ENCODE peak calls at places on chromosomes 13 and 19, in seven cellular contexts. J is fibroblast of mammary gland, B is WERI-Rb-1, D is Calu3, U is cardiac muscle cell, Z is BE2C, E is thoracic aorta. F is an unnamed sample.

GRCh38 chr19:8397291-8397690 is 7.1 kb downstream of the RAB11B start:
- DNase-seq in J (no peak), B (no peak), D (no peak), U (no peak), Z (no peak), E (no peak), F (no peak)

GRCh38 chr19:40565910-40566495 is 10.7 kb upstream of the SHKBP1 start:
- DNase-seq in J (no peak), B (no peak), D (no peak), U (no peak), Z (peak), E (no peak), F (no peak)

GRCh38 chr19:10766681-10767201 is 48.9 kb downstream of the DNM2 start:
- DNase-seq in J (peak), B (no peak), D (peak), U (no peak), Z (peak), E (no peak), F (no peak)

GRCh38 chr19:292951-293350 is 1.7 kb upstream of the PLPP2 start:
- DNase-seq in J (no peak), B (no peak), D (no peak), U (no peak), Z (no peak), E (no peak), F (no peak)

GRCh38 chr19:4534836-4535658 is at the start of gene PLIN5:
- DNase-seq in J (no peak), B (peak), D (peak), U (peak), Z (peak), E (no peak), F (peak)

GRCh38 chr19:11381535-11382369 is 2.4 kb downstream of the EPOR start:
- DNase-seq in J (peak), B (peak), D (peak), U (peak), Z (peak), E (no peak), F (peak)

GRCh38 chr19:30634431-30634830 is 262.2 kb downstream of the ZNF536 start:
- DNase-seq in J (no peak), B (no peak), D (no peak), U (no peak), Z (no peak), E (no peak), F (no peak)

GRCh38 chr13:112880976-112881540 is 88.0 kb upstream of the MCF2L start:
- DNase-seq in J (no peak), B (no peak), D (no peak), U (no peak), Z (peak), E (no peak), F (no peak)

GRCh38 chr13:40994581-40995230 is 24.4 kb downstream of the ELF1 start:
- DNase-seq in J (no peak), B (no peak), D (no peak), U (no peak), Z (no peak), E (no peak), F (no peak)

GRCh38 chr19:58544591-58545285 is 874 bp downstream of the TRIM28 start:
- DNase-seq in J (peak), B (no peak), D (peak), U (peak), Z (peak), E (no peak), F (peak)

GRCh38 chr13:104143760-104144406 is 1077.7 kb upstream of the SLC10A2 start:
- DNase-seq in J (no peak), B (no peak), D (peak), U (peak), Z (no peak), E (no peak), F (peak)

GRCh38 chr13:110268576-110269185 is 38.3 kb downstream of the COL4A1 start:
- DNase-seq in J (no peak), B (no peak), D (no peak), U (no peak), Z (no peak), E (no peak), F (no peak)

GRCh38 chr19:20482721-20483120 is 82.9 kb downstream of the ZNF737 start:
- DNase-seq in J (no peak), B (peak), D (no peak), U (no peak), Z (no peak), E (no peak), F (no peak)

GRCh38 chr19:54464044-54464623 is 556 bp upstream of the LENG9 start:
- DNase-seq in J (peak), B (peak), D (peak), U (peak), Z (peak), E (peak), F (peak)

GRCh38 chr13:102392810-102393209 is 9.0 kb downstream of the FGF14 start:
- DNase-seq in J (peak), B (no peak), D (no peak), U (no peak), Z (no peak), E (no peak), F (no peak)

GRCh38 chr19:42426643-42427042 is 545 bp downstream of the LIPE start:
- DNase-seq in J (no peak), B (no peak), D (no peak), U (no peak), Z (no peak), E (no peak), F (no peak)

GRCh38 chr13:106390360-106390759 is 145.1 kb downstream of the EFNB2 start:
- DNase-seq in J (no peak), B (no peak), D (no peak), U (no peak), Z (no peak), E (no peak), F (no peak)

GRCh38 chr13:20392530-20392929 is 133.1 kb downstream of the CRYL1 start:
- DNase-seq in J (no peak), B (no peak), D (no peak), U (no peak), Z (no peak), E (no peak), F (no peak)

GRCh38 chr19:28578786-28579505 is 634.0 kb downstream of the UQCRFS1 start:
- DNase-seq in J (no peak), B (no peak), D (no peak), U (no peak), Z (no peak), E (no peak), F (no peak)

GRCh38 chr13:79393564-79394249 is 12.3 kb downstream of the RBM26 start:
- DNase-seq in J (no peak), B (no peak), D (no peak), U (no peak), Z (peak), E (no peak), F (peak)

GRCh38 chr19:17528610-17529009 is 17.2 kb downstream of the PGLS start:
- DNase-seq in J (no peak), B (no peak), D (no peak), U (no peak), Z (no peak), E (no peak), F (no peak)

GRCh38 chr19:38665950-38666661 is 18.7 kb downstream of the ACTN4 start:
- DNase-seq in J (no peak), B (no peak), D (peak), U (peak), Z (no peak), E (no peak), F (peak)

GRCh38 chr13:101575591-101575990 is 123.1 kb downstream of the ITGBL1 start:
- DNase-seq in J (peak), B (no peak), D (no peak), U (no peak), Z (no peak), E (no peak), F (no peak)

GRCh38 chr13:39451301-39451700 is 151.7 kb downstream of the LHFPL6 start:
- DNase-seq in J (peak), B (no peak), D (no peak), U (no peak), Z (no peak), E (no peak), F (no peak)

GRCh38 chr19:17052439-17052838 is 22.8 kb downstream of the HAUS8 start:
- DNase-seq in J (peak), B (peak), D (peak), U (peak), Z (peak), E (no peak), F (peak)

GRCh38 chr19:44071824-44072542 is at the start of gene ZNF284:
- DNase-seq in J (peak), B (peak), D (peak), U (peak), Z (peak), E (peak), F (peak)

GRCh38 chr19:29800086-29800825 is 11.5 kb upstream of the CCNE1 start:
- DNase-seq in J (no peak), B (no peak), D (no peak), U (no peak), Z (no peak), E (no peak), F (no peak)

GRCh38 chr19:771332-771785 is 20.4 kb downstream of the MISP start:
- DNase-seq in J (peak), B (peak), D (peak), U (peak), Z (peak), E (no peak), F (peak)

GRCh38 chr13:30051531-30052060 is 201.2 kb upstream of the UBL3 start:
- DNase-seq in J (no peak), B (no peak), D (no peak), U (no peak), Z (no peak), E (no peak), F (no peak)

GRCh38 chr13:80337706-80338105 is 3.2 kb downstream of the SPRY2 start:
- DNase-seq in J (peak), B (no peak), D (no peak), U (no peak), Z (no peak), E (no peak), F (no peak)

GRCh38 chr19:18450021-18450933 is 12.3 kb upstream of the ISYNA1 start:
- DNase-seq in J (no peak), B (no peak), D (no peak), U (no peak), Z (no peak), E (no peak), F (peak)

GRCh38 chr13:108268713-108269112 is 805 bp upstream of the TNFSF13B start:
- DNase-seq in J (no peak), B (no peak), D (no peak), U (no peak), Z (no peak), E (no peak), F (no peak)

GRCh38 chr19:53394522-53394973 is 401 bp upstream of the ZNF765 start:
- DNase-seq in J (peak), B (peak), D (no peak), U (peak), Z (peak), E (peak), F (peak)

GRCh38 chr13:60759499-60759898 is 362.5 kb downstream of the TDRD3 start:
- DNase-seq in J (no peak), B (no peak), D (peak), U (peak), Z (no peak), E (no peak), F (no peak)

GRCh38 chr19:1566392-1567115 is 1.6 kb downstream of the MEX3D start:
- DNase-seq in J (peak), B (peak), D (peak), U (peak), Z (peak), E (no peak), F (peak)

GRCh38 chr13:30870049-30870884 is 35.8 kb upstream of the MEDAG start:
- DNase-seq in J (peak), B (no peak), D (peak), U (no peak), Z (peak), E (peak), F (peak)

GRCh38 chr19:33841685-33842084 is 45.0 kb downstream of the KCTD15 start:
- DNase-seq in J (no peak), B (no peak), D (no peak), U (no peak), Z (no peak), E (no peak), F (no peak)

GRCh38 chr19:3386447-3387234 is 20.3 kb downstream of the NFIC start:
- DNase-seq in J (no peak), B (no peak), D (no peak), U (peak), Z (no peak), E (no peak), F (no peak)

GRCh38 chr13:105655046-105655445 is 880.4 kb downstream of the EFNB2 start:
- DNase-seq in J (peak), B (no peak), D (no peak), U (no peak), Z (no peak), E (no peak), F (no peak)

GRCh38 chr19:12606796-12607195 is 3.8 kb downstream of the ZNF490 start:
- DNase-seq in J (no peak), B (no peak), D (no peak), U (no peak), Z (no peak), E (no peak), F (no peak)

GRCh38 chr19:12611361-12611699 is 610 bp downstream of the ZNF791 start:
- DNase-seq in J (peak), B (peak), D (peak), U (peak), Z (peak), E (peak), F (peak)

DNA sequence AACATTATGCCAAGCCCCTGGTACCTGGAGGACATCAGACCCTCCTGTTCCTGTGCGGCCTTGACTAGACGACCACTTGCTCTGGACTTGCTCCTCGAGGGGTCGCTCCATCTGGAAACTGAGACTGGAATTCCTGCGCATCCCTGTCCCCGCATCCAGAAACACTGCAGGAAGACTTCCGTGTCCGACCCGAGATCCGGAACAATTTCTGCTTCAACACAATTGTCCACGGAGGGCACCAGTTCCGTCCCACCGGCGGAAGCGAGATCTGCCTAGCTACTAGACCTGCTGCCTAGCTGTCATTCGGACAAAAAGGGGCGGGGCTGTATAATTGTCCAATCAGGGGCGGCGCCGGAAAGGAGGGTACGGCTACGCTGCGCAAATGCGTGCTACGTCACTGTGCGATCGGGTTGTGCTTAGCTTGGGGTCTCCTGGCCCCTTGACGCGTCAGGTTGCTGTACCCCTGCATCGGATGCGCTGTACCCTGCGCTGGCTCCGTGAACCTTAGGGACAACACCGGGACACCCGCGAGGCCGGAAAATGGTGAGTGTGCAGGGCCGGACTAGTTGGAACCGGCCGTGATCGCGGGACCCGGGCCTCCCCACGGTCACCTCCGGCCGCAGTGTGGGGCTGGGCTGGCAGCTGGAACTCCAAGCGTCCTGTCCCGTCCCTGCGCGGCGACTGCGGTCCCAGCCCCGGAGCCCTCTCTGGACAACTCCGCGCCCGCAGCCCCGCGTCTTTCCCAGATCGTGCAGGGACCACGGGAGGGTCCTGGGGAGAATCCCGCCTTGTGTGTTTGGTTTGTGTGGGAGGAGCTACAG is at the start of the genes ZNF490 and ZNF791:
- DNase-seq in J (peak), B (peak), D (peak), U (peak), Z (peak), E (peak), F (peak)
- TF ChIP-seq CTCF in J (peak), B (no peak), D (no peak), U (peak), Z (peak), E (no peak), F (no peak)

GRCh38 chr19:15156391-15156790 is 44.4 kb downstream of the NOTCH3 start:
- DNase-seq in J (no peak), B (no peak), D (no peak), U (no peak), Z (no peak), E (no peak), F (no peak)

GRCh38 chr19:15166700-15167099 is 34.1 kb downstream of the NOTCH3 start:
- DNase-seq in J (no peak), B (no peak), D (no peak), U (no peak), Z (no peak), E (no peak), F (no peak)

GRCh38 chr19:15159251-15159650 is 41.5 kb downstream of the NOTCH3 start:
- DNase-seq in J (peak), B (no peak), D (no peak), U (no peak), Z (no peak), E (no peak), F (no peak)

DNA sequence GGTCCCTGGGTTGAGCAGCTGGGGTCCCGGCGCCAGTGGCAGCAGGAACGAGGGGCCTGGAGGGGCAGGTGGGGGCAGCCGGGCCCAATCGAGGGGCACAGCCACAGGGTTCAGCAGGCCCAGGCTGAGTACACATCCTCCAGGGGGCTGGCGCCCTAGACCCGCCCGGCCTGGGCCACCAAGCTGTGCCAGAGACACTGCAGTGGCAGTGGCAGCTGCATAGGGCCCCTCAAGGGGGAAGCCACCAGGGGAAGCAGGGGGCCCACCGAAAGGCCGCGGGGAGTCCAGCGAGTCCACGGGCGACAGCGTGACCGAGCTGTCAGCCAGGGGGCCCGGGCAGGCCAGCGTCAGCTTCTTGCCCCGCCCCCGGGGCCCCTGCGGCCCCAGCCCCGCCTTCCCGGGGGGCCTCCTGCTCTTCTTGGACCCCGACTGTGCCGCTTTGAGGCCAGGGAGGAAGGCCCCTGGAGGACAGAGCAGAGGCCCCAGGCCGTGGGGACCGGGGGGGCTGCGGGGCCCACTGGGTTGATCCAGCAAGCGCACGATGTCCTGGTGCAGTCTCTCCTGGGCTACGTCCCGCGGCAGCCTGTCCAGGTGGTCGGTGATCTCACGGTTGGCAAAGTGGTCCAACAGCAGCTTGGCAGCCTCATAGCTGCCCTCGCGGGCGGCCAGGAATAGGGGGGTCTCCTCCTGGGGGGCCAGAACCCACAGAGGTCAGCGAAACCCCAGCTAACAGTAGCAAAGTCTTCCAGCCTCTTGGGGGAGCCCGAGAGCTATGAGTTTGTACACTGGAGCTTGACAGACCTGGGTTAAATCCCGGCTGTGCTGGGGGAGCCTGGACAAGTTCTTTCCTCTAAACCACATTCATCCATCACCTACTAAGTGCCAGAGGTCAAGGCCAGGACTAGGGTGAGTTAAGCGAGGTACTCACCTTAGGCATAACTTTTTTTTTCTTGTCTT is 39.5 kb downstream of the NOTCH3 start:
- DNase-seq in J (peak), B (peak), D (peak), U (no peak), Z (peak), E (no peak), F (peak)
- TF ChIP-seq CTCF in J (peak), B (peak), D (peak), U (peak), Z (peak), E (no peak), F (peak)

GRCh38 chr19:7394728-7395359 is 46.1 kb downstream of the ARHGEF18 start:
- DNase-seq in J (peak), B (peak), D (peak), U (peak), Z (peak), E (peak), F (peak)
- TF ChIP-seq CTCF in J (no peak), B (no peak), D (no peak), U (no peak), Z (no peak), E (no peak), F (no peak)

GRCh38 chr19:46635920-46636761 is at the start of gene GNG8:
- DNase-seq in J (no peak), B (peak), D (no peak), U (peak), Z (no peak), E (no peak), F (peak)
- TF ChIP-seq CTCF in J (no peak), B (no peak), D (no peak), U (no peak), Z (no peak), E (no peak), F (no peak)

F was measured in nephron progenitor cell.